ENCODE peak calls at places on chromosomes 4 and X, in four cellular contexts. B, K, G and V are unnamed samples.

GRCh38 chrX:97168646-97169045 is 284.9 kb downstream of the RPA4 start:
- DNase-seq in B (no peak), K (no peak), G (no peak), V (no peak)

GRCh38 chrX:107710617-107711391 is 64.8 kb downstream of the TSC22D3 start:
- DNase-seq in B (peak), K (peak), G (peak), V (peak)

GRCh38 chrX:66142351-66142750 is 21.7 kb upstream of the HEPH start:
- DNase-seq in B (no peak), K (no peak), G (no peak), V (no peak)

GRCh38 chr4:150385606-150386005 is 196.3 kb upstream of the MAB21L2 start:
- DNase-seq in B (peak), K (peak), G (no peak), V (no peak)

GRCh38 chrX:128518508-128518907 is 466.3 kb upstream of the ACTRT1 start:
- DNase-seq in B (no peak), K (peak), G (peak), V (no peak)

GRCh38 chr4:123419885-123420743 is 23.5 kb downstream of the SPRY1 start:
- DNase-seq in B (no peak), K (no peak), G (no peak), V (no peak)

GRCh38 chr4:150145950-150146340 is 67.7 kb downstream of the DCLK2 start:
- DNase-seq in B (no peak), K (no peak), G (no peak), V (no peak)

GRCh38 chr4:119040711-119041185 is 94.9 kb upstream of the MYOZ2 start:
- DNase-seq in B (peak), K (peak), G (no peak), V (no peak)

GRCh38 chr4:99552872-99553271 is 11.0 kb downstream of the TRMT10A start:
- DNase-seq in B (no peak), K (no peak), G (no peak), V (no peak)

GRCh38 chr4:10015140-10015753 is 6.0 kb downstream of the SLC2A9 start:
- DNase-seq in B (peak), K (peak), G (no peak), V (no peak)

GRCh38 chr4:80266267-80266901 is at the start of gene FGF5:
- DNase-seq in B (peak), K (peak), G (peak), V (peak)